ENCODE peak calls at places on chromosomes 12 and 14, in seven cellular contexts. R is GM23248, I is activated gamma-delta T cell, N is Kasumi-1, F is HuH-7, W is lower lobe of right lung, P is cardiac fibroblast. Y is an unnamed sample.

GRCh38 chr14:100902792-100903191 is 730 bp downstream of the RTL1 start:
- DNase-seq in R (no peak), I (no peak), N (no peak), F (no peak), W (no peak), P (no peak), Y (no peak)

GRCh38 chr12:45415393-45415817 is 199.5 kb downstream of the ANO6 start:
- DNase-seq in R (peak; percentile 100), I (no peak), N (peak; percentile 64), F (no peak), W (no peak), P (peak; percentile 99), Y (no peak)

GRCh38 chr14:77511486-77512162 is 13.0 kb upstream of the ISM2 start:
- DNase-seq in R (no peak), I (no peak), N (no peak), F (no peak), W (no peak), P (peak; percentile 7), Y (no peak)

GRCh38 chr12:113049976-113050742 is 6.4 kb upstream of the DTX1 start:
- DNase-seq in R (peak; percentile 8), I (no peak), N (peak; percentile 50), F (peak; percentile 70), W (no peak), P (peak; percentile 8), Y (no peak)

GRCh38 chr14:100524233-100524932 is 62.8 kb downstream of the BEGAIN start:
- DNase-seq in R (no peak), I (no peak), N (no peak), F (no peak), W (no peak), P (no peak), Y (no peak)

GRCh38 chr12:120474092-120474960 is 4.8 kb upstream of the SRSF9 start:
- DNase-seq in R (peak; percentile 92), I (no peak), N (peak; percentile 89), F (no peak), W (no peak), P (peak; percentile 77), Y (no peak)

GRCh38 chr12:46402861-46403731 is 30.5 kb upstream of the SLC38A2 start:
- DNase-seq in R (peak; percentile 62), I (no peak), N (no peak), F (no peak), W (no peak), P (no peak), Y (no peak)

GRCh38 chr14:96270565-96271420 is 14.8 kb downstream of the BDKRB1 start:
- DNase-seq in R (no peak), I (no peak), N (no peak), F (no peak), W (no peak), P (no peak), Y (no peak)

GRCh38 chr14:70955543-70956480 is 48.6 kb downstream of the PCNX1 start:
- DNase-seq in R (peak; percentile 64), I (no peak), N (peak; percentile 62), F (no peak), W (no peak), P (peak; percentile 61), Y (no peak)

GRCh38 chr12:42961395-42961794 is 371.8 kb upstream of the PRICKLE1 start:
- DNase-seq in R (peak; percentile 55), I (no peak), N (no peak), F (no peak), W (no peak), P (peak; percentile 91), Y (no peak)

GRCh38 chr12:104285740-104286537 is 17.6 kb upstream of the EID3 start:
- DNase-seq in R (no peak), I (no peak), N (no peak), F (no peak), W (peak; percentile 68), P (no peak), Y (no peak)

GRCh38 chr12:68020699-68021098 is 31.5 kb downstream of the IFNG-AS1 start:
- DNase-seq in R (no peak), I (no peak), N (no peak), F (no peak), W (no peak), P (no peak), Y (no peak)

GRCh38 chr12:5796171-5797091 is 148.6 kb downstream of the ANO2 start:
- DNase-seq in R (peak; percentile 36), I (no peak), N (no peak), F (peak; percentile 84), W (peak; percentile 56), P (no peak), Y (no peak)

GRCh38 chr12:2017724-2018337 is 13.6 kb upstream of the DCP1B start:
- DNase-seq in R (peak; percentile 20), I (no peak), N (no peak), F (no peak), W (no peak), P (no peak), Y (no peak)

GRCh38 chr12:55974308-55974724 is 438 bp downstream of the RAB5B start:
- DNase-seq in R (peak; percentile 73), I (no peak), N (peak; percentile 46), F (peak; percentile 60), W (peak; percentile 78), P (peak; percentile 59), Y (no peak)

GRCh38 chr12:113479578-113480335 is 8.1 kb upstream of the LHX5 start:
- DNase-seq in R (peak; percentile 62), I (no peak), N (no peak), F (peak; percentile 83), W (no peak), P (peak; percentile 46), Y (no peak)

GRCh38 chr14:66281036-66281776 is 205.0 kb upstream of the CCDC196 start:
- DNase-seq in R (peak; percentile 7), I (no peak), N (no peak), F (no peak), W (no peak), P (peak; percentile 5), Y (no peak)

Y was measured in cortex of kidney.